ENCODE peak calls at places on chromosomes 11 and 22, in four cellular contexts. P is uterus, J is GM23248, R is mammary epithelial cell. E is an unnamed sample. For H3K4me1, the result is how much of the 10 kb centered on the place peaks cover.

GRCh38 chr22:23538502-23538860 is 41.6 kb downstream of the IGLL1 start:
- DNase-seq in P (no peak), J (no peak), R (no peak), E (no peak)

GRCh38 chr22:43381693-43382092 is 30.1 kb upstream of the MPPED1 start:
- DNase-seq in P (no peak), J (no peak), R (no peak), E (no peak)

GRCh38 chr11:70668204-70669202 is 270.2 kb downstream of the CTTN start:
- DNase-seq in P (no peak), J (no peak), R (no peak), E (no peak)

GRCh38 chr22:44085743-44086741 is 61.9 kb downstream of the PARVB start:
- DNase-seq in P (peak), J (peak), R (peak), E (peak)

GRCh38 chr11:113538801-113539200 is 63.6 kb upstream of the DRD2 start:
- DNase-seq in P (no peak), J (no peak), R (no peak), E (no peak)

GRCh38 chr11:102410382-102410784 is 42.2 kb downstream of the TMEM123 start:
- DNase-seq in P (no peak), J (peak), R (no peak), E (peak)

GRCh38 chr11:123179571-123179970 is 15.5 kb downstream of the CLMP start:
- DNase-seq in P (no peak), J (no peak), R (no peak), E (no peak)

GRCh38 chr22:24339452-24339747 is 68.8 kb downstream of the SPECC1L start:
- DNase-seq in P (no peak), J (no peak), R (no peak), E (no peak)

GRCh38 chr11:44575288-44575672 is 9.8 kb downstream of the CD82 start:
- DNase-seq in P (no peak), J (peak), R (peak), E (peak)

GRCh38 chr11:17403977-17404759 is 15.7 kb upstream of the KCNJ11 start:
- DNase-seq in P (no peak), J (peak), R (peak), E (peak)

GRCh38 chr11:46560300-46561025 is 33.4 kb downstream of the AMBRA1 start:
- DNase-seq in P (no peak), J (peak), R (peak), E (peak)

GRCh38 chr11:91846002-91846401 is 378.6 kb upstream of the FAT3 start:
- DNase-seq in P (no peak), J (no peak), R (no peak), E (no peak)

GRCh38 chr11:58656348-58656747 is 33.9 kb downstream of the CNTF start:
- DNase-seq in P (no peak), J (no peak), R (no peak), E (no peak)

GRCh38 chr11:126884192-126884973 is 116.2 kb downstream of the KIRREL3 start:
- DNase-seq in P (no peak), J (no peak), R (no peak), E (no peak)

GRCh38 chr22:40324468-40325305 is 21.6 kb upstream of the ADSL start:
- DNase-seq in P (no peak), J (no peak), R (no peak), E (no peak)

GRCh38 chr11:116567721-116568242 is 205.0 kb downstream of the BUD13 start:
- DNase-seq in P (no peak), J (no peak), R (no peak), E (no peak)

GRCh38 chr11:27443746-27444465 is 28.7 kb downstream of the LGR4 start:
- DNase-seq in P (no peak), J (no peak), R (no peak), E (no peak)

GRCh38 chr11:33329705-33330329 is 72.6 kb downstream of the HIPK3 start:
- DNase-seq in P (no peak), J (peak), R (peak), E (peak)

GRCh38 chr11:43920598-43921419 is 21.6 kb upstream of the C11orf96 start:
- DNase-seq in P (peak), J (peak), R (peak), E (peak)

GRCh38 chr11:46999217-46999616 is 62.7 kb downstream of the CSTPP1 start:
- DNase-seq in P (no peak), J (no peak), R (no peak), E (no peak)

GRCh38 chr11:86050310-86050709 is 18.6 kb downstream of the PICALM start:
- DNase-seq in P (no peak), J (no peak), R (no peak), E (no peak)

GRCh38 chr11:73921180-73921579 is 29.6 kb upstream of the DNAJB13 start:
- DNase-seq in P (no peak), J (no peak), R (no peak), E (no peak)

GRCh38 chr11:17459211-17459610 is 17.4 kb downstream of the ABCC8 start:
- DNase-seq in P (no peak), J (no peak), R (peak), E (no peak)

GRCh38 chr11:44568706-44569473 is 3.4 kb downstream of the CD82 start:
- DNase-seq in P (peak), J (peak), R (peak), E (peak)

GRCh38 chr11:76209671-76209955 is 3.3 kb upstream of the WNT11 start:
- DNase-seq in P (no peak), J (peak), R (no peak), E (peak)

GRCh38 chr22:25363474-25363873 is 144.0 kb downstream of the CRYBB2 start:
- DNase-seq in P (no peak), J (no peak), R (no peak), E (no peak)

GRCh38 chr22:26462051-26462450 is 21.5 kb downstream of the HPS4 start:
- DNase-seq in P (no peak), J (no peak), R (no peak), E (no peak)

GRCh38 chr11:77155082-77155475 is 27.0 kb downstream of the MYO7A start:
- DNase-seq in P (no peak), J (no peak), R (no peak), E (no peak)

GRCh38 chr11:70628881-70629844 is 230.8 kb downstream of the CTTN start:
- DNase-seq in P (no peak), J (no peak), R (no peak), E (peak)

GRCh38 chr11:131511794-131512193 is 141.4 kb downstream of the NTM start:
- DNase-seq in P (no peak), J (peak), R (no peak), E (peak)

GRCh38 chr11:129258205-129258604 is 66.1 kb upstream of the ARHGAP32 start:
- DNase-seq in P (no peak), J (no peak), R (no peak), E (no peak)

GRCh38 chr11:46537121-46537520 is 56.7 kb downstream of the AMBRA1 start:
- DNase-seq in P (no peak), J (peak), R (no peak), E (peak)

GRCh38 chr11:15969281-15969680 is 387.1 kb downstream of the SOX6 start:
- DNase-seq in P (peak), J (peak), R (peak), E (peak)

GRCh38 chr11:132111341-132111740 is 740.9 kb downstream of the NTM start:
- DNase-seq in P (no peak), J (peak), R (no peak), E (peak)

GRCh38 chr11:121520243-121521144 is 67.7 kb upstream of the SORL1-AS1 start:
- DNase-seq in P (no peak), J (peak), R (peak), E (peak)

GRCh38 chr11:115505165-115505564 is 950 bp upstream of the CADM1 start:
- DNase-seq in P (no peak), J (no peak), R (no peak), E (no peak)
- H3K4me3 ChIP-seq in P (peak), J (peak), R (peak), E (peak)

GRCh38 chr22:37166675-37167066 is 17.0 kb upstream of the IL2RB start:
- DNase-seq in P (peak), J (peak), R (peak), E (peak)
- H3K4me1 ChIP-seq in P (under half), J (under half), R (under half), E (under half)

GRCh38 chr11:19935507-19935906 is 222.9 kb downstream of the NAV2 start:
- DNase-seq in P (no peak), J (peak), R (peak), E (peak)

GRCh38 chr11:19938866-19939265 is 221.4 kb downstream of the DBX1 start:
- DNase-seq in P (no peak), J (no peak), R (peak), E (no peak)

GRCh38 chr11:19934828-19935259 is 222.2 kb downstream of the NAV2 start:
- DNase-seq in P (no peak), J (peak), R (peak), E (peak)

GRCh38 chr11:19938051-19938856 is 222.0 kb downstream of the DBX1 start:
- DNase-seq in P (no peak), J (peak), R (peak), E (peak)

GRCh38 chr11:19936461-19936860 is 223.8 kb downstream of the DBX1 start:
- DNase-seq in P (no peak), J (no peak), R (no peak), E (no peak)
- H3K4me3 ChIP-seq in P (no peak), J (no peak), R (no peak), E (no peak)

GRCh38 chr22:20550057-20550817 is 42.8 kb downstream of the MED15 start:
- DNase-seq in P (peak), J (peak), R (no peak), E (no peak)
- H3K4me1 ChIP-seq in P (under half), J (half or more), R (under half), E (half or more)

GRCh38 chr11:106467486-106467885 is 390.0 kb downstream of the AASDHPPT start:
- DNase-seq in P (no peak), J (no peak), R (no peak), E (no peak)
- H3K4me3 ChIP-seq in P (no peak), J (no peak), R (no peak), E (no peak)

DNA sequence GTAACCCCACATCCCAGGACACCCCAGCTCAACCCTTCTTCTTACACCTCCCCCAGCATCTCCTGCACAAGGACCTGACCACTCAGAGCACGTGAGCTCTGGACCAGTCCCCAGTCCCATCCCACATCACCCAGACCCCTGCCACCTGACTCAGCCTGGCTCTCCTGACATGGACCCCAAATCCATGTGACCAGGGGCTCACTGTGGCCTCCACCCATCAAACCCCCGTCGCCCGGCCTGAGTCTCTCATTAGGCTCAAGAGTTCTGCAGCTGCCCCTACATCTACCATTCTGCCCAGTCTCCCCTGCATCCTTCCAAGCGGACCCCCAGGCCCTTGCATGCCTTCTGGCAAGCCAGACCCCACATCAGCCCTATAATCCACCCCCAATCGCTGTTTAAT is 1.9 kb upstream of the LIF start:
- DNase-seq in P (no peak), J (no peak), R (no peak), E (no peak)
- H3K4me1 ChIP-seq in P (under half), J (under half), R (half or more), E (under half)

DNA sequence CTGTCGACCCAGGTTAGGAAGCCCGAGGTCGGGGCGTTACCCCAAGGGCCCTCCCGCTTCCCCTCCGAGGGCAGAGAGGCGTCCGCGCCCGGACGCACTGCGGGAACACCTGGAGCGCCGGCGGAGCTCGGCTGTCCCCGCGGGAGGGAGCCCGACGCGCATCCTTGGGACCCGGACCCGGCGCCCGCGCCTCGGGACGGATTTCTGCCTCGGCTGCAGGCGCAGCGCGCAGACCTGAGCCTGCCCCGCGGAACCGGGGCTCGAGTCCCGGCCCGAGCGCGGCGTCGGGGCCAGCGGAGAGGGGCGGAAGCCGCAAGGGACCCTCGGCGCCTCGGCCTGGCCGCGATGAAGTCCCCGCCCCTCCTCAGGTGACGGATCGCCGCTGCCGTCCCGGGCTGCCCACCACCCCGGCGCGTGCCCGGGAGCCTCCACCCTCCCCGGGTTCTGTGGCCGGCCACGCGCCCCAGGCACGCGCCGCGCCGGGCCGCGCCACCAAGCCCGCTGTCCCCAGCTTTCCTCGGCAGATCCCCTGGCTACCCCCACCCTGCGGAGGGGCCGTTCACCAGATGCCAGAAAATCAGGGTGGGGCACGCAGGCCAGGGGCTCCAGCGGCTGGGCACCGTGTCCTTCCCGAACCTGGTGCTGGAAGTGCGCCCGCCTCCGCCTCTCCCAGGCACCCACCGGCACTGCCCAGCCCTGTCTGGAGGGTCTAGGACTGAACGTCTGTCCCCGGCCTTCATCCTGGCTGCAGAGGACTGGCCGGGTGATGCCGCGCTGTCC is 407 bp downstream of the GLB1L3 start:
- DNase-seq in P (no peak), J (peak), R (no peak), E (no peak)
- H3K4me3 ChIP-seq in P (peak), J (no peak), R (peak), E (peak)

GRCh38 chr11:130421697-130422096 is 6.7 kb downstream of the ADAMTS8 start:
- DNase-seq in P (no peak), J (no peak), R (no peak), E (no peak)

GRCh38 chr11:130424613-130425140 is 3.7 kb downstream of the ADAMTS8 start:
- DNase-seq in P (no peak), J (no peak), R (no peak), E (no peak)

GRCh38 chr11:130425156-130425555 is 3.3 kb downstream of the ADAMTS8 start:
- DNase-seq in P (no peak), J (no peak), R (no peak), E (no peak)

GRCh38 chr11:130422251-130422995 is 6.0 kb downstream of the ADAMTS8 start:
- DNase-seq in P (no peak), J (no peak), R (no peak), E (no peak)

DNA sequence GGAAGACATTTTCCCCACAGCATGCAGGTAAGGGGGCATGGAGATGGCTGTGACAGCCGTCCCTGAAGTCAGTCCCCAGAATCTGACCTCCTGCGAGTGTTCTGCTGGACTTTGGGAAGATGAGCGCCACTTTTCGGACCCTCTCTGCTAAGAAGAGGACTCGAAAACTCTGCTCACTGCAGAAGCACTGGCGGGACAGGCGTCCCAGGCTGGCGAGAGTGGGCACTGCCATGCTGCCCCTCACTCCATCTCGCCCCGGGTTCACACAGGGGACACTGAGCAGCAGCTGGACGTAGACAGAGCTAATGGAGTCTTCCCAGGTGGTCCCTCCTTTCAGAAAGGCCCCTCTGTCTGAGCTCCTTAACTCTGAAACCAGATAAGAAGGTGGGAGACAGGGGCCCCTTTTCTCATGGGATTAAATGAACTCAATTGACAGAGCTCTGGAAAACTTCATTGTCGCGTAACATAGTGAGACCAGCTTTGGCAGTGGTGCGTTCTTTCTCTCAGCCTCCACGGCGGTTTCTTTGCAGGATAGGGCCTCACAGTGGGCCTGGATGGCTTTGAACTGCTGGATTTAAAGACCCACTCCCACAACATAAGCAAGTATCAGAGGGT is 4.8 kb downstream of the ADAMTS8 start:
- DNase-seq in P (no peak), J (no peak), R (no peak), E (no peak)
- H3K4me1 ChIP-seq in P (under half), J (under half), R (under half), E (under half)

GRCh38 chr11:66289548-66290331 is 797 bp upstream of the YIF1A start:
- DNase-seq in P (no peak), J (peak), R (no peak), E (peak)

GRCh38 chr11:66290332-66290629 is 1.3 kb upstream of the YIF1A start:
- DNase-seq in P (no peak), J (no peak), R (no peak), E (no peak)

GRCh38 chr11:66287256-66288137 is 1.4 kb downstream of the YIF1A start:
- DNase-seq in P (no peak), J (peak), R (no peak), E (no peak)

GRCh38 chr11:66288138-66288865 is 641 bp downstream of the YIF1A start:
- DNase-seq in P (no peak), J (peak), R (peak), E (peak)

DNA sequence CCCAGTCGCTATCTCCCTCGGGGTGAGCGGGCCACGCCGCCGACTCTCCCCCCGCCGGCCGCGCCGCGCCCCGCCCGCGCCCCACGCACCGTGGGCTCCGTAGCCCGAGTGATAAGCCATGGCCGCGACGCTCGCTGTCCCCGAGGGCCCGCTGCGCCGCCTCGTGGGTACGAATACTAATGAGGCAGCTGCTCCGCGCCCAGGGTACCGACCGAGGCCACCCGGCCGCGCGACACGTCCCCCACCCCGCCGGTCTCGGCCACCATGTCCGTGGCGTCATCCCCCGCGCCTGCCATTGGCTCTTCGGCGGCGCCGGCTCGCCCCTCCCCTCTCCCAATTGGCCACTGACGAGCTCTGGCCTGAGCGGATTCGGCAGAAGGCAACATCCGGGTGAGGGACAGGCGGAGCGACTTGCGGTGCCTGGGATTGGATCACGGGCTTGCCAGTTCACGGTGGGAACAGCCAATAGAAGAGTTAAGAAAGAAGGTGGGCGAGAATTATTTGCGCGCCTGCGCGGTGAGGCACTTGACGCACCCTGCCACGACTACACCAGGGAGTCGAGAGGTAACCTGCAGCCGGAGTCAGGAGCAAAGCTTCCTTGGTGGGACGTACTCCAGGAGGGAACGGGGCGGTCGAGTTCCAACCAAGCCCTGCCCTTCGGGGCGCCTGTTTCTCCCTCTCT is at the start of gene YIF1A:
- DNase-seq in P (peak), J (peak), R (peak), E (peak)
- H3K4me3 ChIP-seq in P (peak), J (peak), R (peak), E (peak)